ENCODE peak calls at places on chromosomes 6 and 20, in eight cellular contexts. M is astrocyte of the spinal cord, I is hepatocyte, K is AG04450, E is endothelial cell, T is fibroblast of lung, S is memory B cell, Q is GM12865. J is an unnamed sample.

GRCh38 chr20:33232486-33233072 is 3.2 kb upstream of the BPIFA1 start:
- DNase-seq in M (no peak), I (no peak), K (no peak), E (no peak), T (no peak), S (no peak), Q (no peak), J (no peak)

GRCh38 chr20:10074513-10074912 is 39.7 kb downstream of the ANKEF1 start:
- DNase-seq in M (peak; percentile 88), I (peak; percentile 12), K (peak; percentile 46), E (no peak), T (peak; percentile 95), S (no peak), Q (peak; percentile 40), J (no peak)

GRCh38 chr20:5096463-5096862 is 23.3 kb downstream of the PCNA start:
- DNase-seq in M (no peak), I (no peak), K (no peak), E (no peak), T (no peak), S (no peak), Q (no peak), J (no peak)

GRCh38 chr20:48017992-48018391 is 232.7 kb upstream of the SULF2 start:
- DNase-seq in M (no peak), I (no peak), K (no peak), E (no peak), T (no peak), S (no peak), Q (no peak), J (no peak)

GRCh38 chr6:27867051-27867940 is 44.9 kb downstream of the OR2B2 start:
- DNase-seq in M (peak; percentile 90), I (peak; percentile 83), K (no peak), E (peak; percentile 66), T (peak; percentile 72), S (peak; percentile 57), Q (peak; percentile 97), J (no peak)

GRCh38 chr6:136553166-136553787 is 3.1 kb upstream of the MAP7 start:
- DNase-seq in M (no peak), I (no peak), K (no peak), E (no peak), T (no peak), S (no peak), Q (no peak), J (no peak)

GRCh38 chr6:138034229-138034628 is 73.0 kb downstream of the PERP start:
- DNase-seq in M (no peak), I (no peak), K (no peak), E (no peak), T (no peak), S (no peak), Q (no peak), J (no peak)

GRCh38 chr6:95099410-95099809 is 477.9 kb upstream of the MANEA start:
- DNase-seq in M (no peak), I (no peak), K (no peak), E (no peak), T (peak; percentile 2), S (no peak), Q (no peak), J (no peak)

GRCh38 chr6:52612336-52613096 is 35.7 kb upstream of the TRAM2 start:
- DNase-seq in M (no peak), I (no peak), K (no peak), E (no peak), T (peak; percentile 42), S (no peak), Q (no peak), J (no peak)

GRCh38 chr6:53862517-53863457 is 68.0 kb downstream of the LRRC1 start:
- DNase-seq in M (peak; percentile 70), I (no peak), K (peak; percentile 29), E (no peak), T (peak; percentile 96), S (no peak), Q (no peak), J (no peak)

GRCh38 chr20:63750807-63751470 is 11.4 kb downstream of the SLC2A4RG start:
- DNase-seq in M (no peak), I (no peak), K (no peak), E (no peak), T (no peak), S (no peak), Q (no peak), J (no peak)

GRCh38 chr6:88359530-88360202 is 193.5 kb upstream of the CNR1 start:
- DNase-seq in M (no peak), I (no peak), K (no peak), E (no peak), T (no peak), S (no peak), Q (no peak), J (no peak)

GRCh38 chr20:24617757-24618450 is 148.5 kb downstream of the SYNDIG1 start:
- DNase-seq in M (no peak), I (no peak), K (no peak), E (no peak), T (no peak), S (no peak), Q (no peak), J (no peak)

GRCh38 chr6:107538856-107539387 is 49.0 kb downstream of the SOBP start:
- DNase-seq in M (no peak), I (no peak), K (no peak), E (no peak), T (no peak), S (no peak), Q (no peak), J (no peak)

GRCh38 chr20:10059006-10059405 is 24.2 kb downstream of the ANKEF1 start:
- DNase-seq in M (no peak), I (no peak), K (no peak), E (no peak), T (no peak), S (no peak), Q (no peak), J (no peak)

GRCh38 chr6:25173951-25174474 is 105.2 kb upstream of the CARMIL1 start:
- DNase-seq in M (peak; percentile 94), I (peak; percentile 68), K (peak; percentile 91), E (no peak), T (peak; percentile 98), S (no peak), Q (no peak), J (no peak)

GRCh38 chr6:155174576-155175174 is 89.1 kb upstream of the CLDN20 start:
- DNase-seq in M (peak; percentile 85), I (peak; percentile 89), K (peak; percentile 55), E (peak; percentile 65), T (peak; percentile 79), S (peak; percentile 54), Q (peak; percentile 93), J (peak; percentile 46)

GRCh38 chr20:54208492-54209044 is 681 bp downstream of the PFDN4 start:
- DNase-seq in M (peak; percentile 58), I (peak; percentile 54), K (no peak), E (no peak), T (peak; percentile 68), S (no peak), Q (peak; percentile 23), J (no peak)

GRCh38 chr20:54062812-54063280 is 7.5 kb downstream of the BCAS1 start:
- DNase-seq in M (peak; percentile 43), I (peak; percentile 61), K (no peak), E (no peak), T (peak; percentile 45), S (no peak), Q (peak; percentile 73), J (peak; percentile 32)

GRCh38 chr6:167996424-167997199 is 859 bp upstream of the KIF25 start:
- DNase-seq in M (no peak), I (no peak), K (no peak), E (no peak), T (no peak), S (no peak), Q (peak; percentile 43), J (no peak)

GRCh38 chr6:109327959-109328358 is 54.3 kb downstream of the CD164 start:
- DNase-seq in M (no peak), I (no peak), K (no peak), E (no peak), T (no peak), S (no peak), Q (no peak), J (no peak)

GRCh38 chr20:62563561-62563960 is 78.7 kb upstream of the SLCO4A1 start:
- DNase-seq in M (no peak), I (no peak), K (no peak), E (no peak), T (no peak), S (no peak), Q (no peak), J (no peak)

GRCh38 chr6:132912273-132912672 is 97.9 kb downstream of the RPS12 start:
- DNase-seq in M (no peak), I (no peak), K (no peak), E (no peak), T (no peak), S (no peak), Q (no peak), J (no peak)

GRCh38 chr20:40893610-40894242 is 134.9 kb upstream of the TOP1 start:
- DNase-seq in M (no peak), I (no peak), K (no peak), E (no peak), T (no peak), S (no peak), Q (no peak), J (no peak)

GRCh38 chr6:141521440-141521839 is 611.3 kb upstream of the GJE1 start:
- DNase-seq in M (no peak), I (no peak), K (no peak), E (no peak), T (peak; percentile 16), S (no peak), Q (no peak), J (no peak)

GRCh38 chr6:1144842-1145755 is 166.8 kb upstream of the FOXQ1 start:
- DNase-seq in M (peak; percentile 77), I (no peak), K (peak; percentile 33), E (no peak), T (peak; percentile 43), S (no peak), Q (no peak), J (no peak)

GRCh38 chr20:1816384-1817381 is 78.5 kb upstream of the SIRPA start:
- DNase-seq in M (peak; percentile 38), I (no peak), K (no peak), E (no peak), T (peak; percentile 77), S (no peak), Q (no peak), J (no peak)

GRCh38 chr6:132253906-132254305 is 147.4 kb downstream of the MOXD1 start:
- DNase-seq in M (no peak), I (no peak), K (no peak), E (no peak), T (no peak), S (no peak), Q (no peak), J (no peak)

GRCh38 chr20:34968020-34968775 is 12.5 kb downstream of the MYH7B start:
- DNase-seq in M (no peak), I (no peak), K (no peak), E (no peak), T (no peak), S (no peak), Q (no peak), J (no peak)

GRCh38 chr6:56764081-56764566 is 121.4 kb upstream of the DST start:
- DNase-seq in M (peak; percentile 52), I (peak; percentile 45), K (no peak), E (peak; percentile 21), T (peak; percentile 65), S (no peak), Q (peak; percentile 93), J (no peak)

GRCh38 chr20:45049438-45049837 is 51.5 kb downstream of the KCNS1 start:
- DNase-seq in M (no peak), I (no peak), K (no peak), E (no peak), T (no peak), S (no peak), Q (no peak), J (no peak)

GRCh38 chr6:146905313-146905712 is 298.9 kb upstream of the STXBP5 start:
- DNase-seq in M (peak; percentile 64), I (no peak), K (no peak), E (no peak), T (peak; percentile 82), S (no peak), Q (no peak), J (no peak)

GRCh38 chr6:28944412-28945006 is 20.7 kb upstream of the TRIM27 start:
- DNase-seq in M (peak; percentile 86), I (peak; percentile 88), K (peak; percentile 66), E (peak; percentile 66), T (peak; percentile 66), S (peak; percentile 55), Q (peak; percentile 87), J (no peak)

GRCh38 chr6:17204548-17204947 is 76.6 kb upstream of the RBM24 start:
- DNase-seq in M (no peak), I (no peak), K (no peak), E (no peak), T (no peak), S (no peak), Q (no peak), J (no peak)